ENCODE peak calls at places on chromosomes 16 and 17, in five cellular contexts. N is AG04449; Y is CD8-positive, alpha-beta T cell; L is activated gamma-delta T cell treated with Interleukin-2 at 50 U/mL for 16 hours; K is astrocyte of the spinal cord. W is an unnamed sample.

GRCh38 chr17:66971249-66971648 is 6.7 kb downstream of the CACNG4 start:
- DNase-seq in N (no peak), Y (no peak), L (no peak), K (no peak), W (no peak)

GRCh38 chr17:72725432-72726068 is 366.9 kb downstream of the SLC39A11 start:
- DNase-seq in N (no peak), Y (peak), L (peak), K (peak), W (peak)

GRCh38 chr16:87384162-87384999 is 805 bp upstream of the FBXO31 start:
- DNase-seq in N (no peak), Y (no peak), L (no peak), K (no peak), W (no peak)

GRCh38 chr16:5020551-5020950 is 13.2 kb downstream of the NAGPA start:
- DNase-seq in N (no peak), Y (no peak), L (no peak), K (no peak), W (no peak)

GRCh38 chr17:83099570-83100181 is 20.3 kb downstream of the METRNL start:
- DNase-seq in N (no peak), Y (no peak), L (peak), K (peak), W (no peak)

GRCh38 chr17:62644487-62645173 is 17.2 kb downstream of the MRC2 start:
- DNase-seq in N (no peak), Y (no peak), L (no peak), K (no peak), W (no peak)

GRCh38 chr16:89904606-89905510 is 13.8 kb upstream of the MC1R start:
- DNase-seq in N (no peak), Y (no peak), L (no peak), K (no peak), W (no peak)

GRCh38 chr17:49576121-49576905 is 642 bp downstream of the NXPH3 start:
- DNase-seq in N (no peak), Y (no peak), L (no peak), K (no peak), W (no peak)

GRCh38 chr17:45965741-45966140 is 33.3 kb upstream of the STH start:
- DNase-seq in N (no peak), Y (no peak), L (no peak), K (no peak), W (no peak)

GRCh38 chr17:65064452-65065019 is 8.0 kb upstream of the GNA13 start:
- DNase-seq in N (no peak), Y (no peak), L (no peak), K (peak), W (no peak)

GRCh38 chr16:9787717-9788116 is 394.5 kb downstream of the GRIN2A start:
- DNase-seq in N (no peak), Y (no peak), L (no peak), K (no peak), W (no peak)

GRCh38 chr16:71894229-71894920 is 956 bp upstream of the IST1 start:
- DNase-seq in N (no peak), Y (peak), L (peak), K (peak), W (peak)

GRCh38 chr17:53472586-53472985 is 350.1 kb upstream of the KIF2B start:
- DNase-seq in N (no peak), Y (no peak), L (no peak), K (peak), W (no peak)

GRCh38 chr17:15952916-15953865 is 8.3 kb downstream of the ADORA2B start:
- DNase-seq in N (no peak), Y (no peak), L (no peak), K (no peak), W (no peak)

GRCh38 chr17:42365136-42365535 is 23.1 kb downstream of the STAT3 start:
- DNase-seq in N (no peak), Y (no peak), L (no peak), K (peak), W (no peak)

GRCh38 chr16:70746708-70747424 is 54.1 kb downstream of the VAC14 start:
- DNase-seq in N (peak), Y (peak), L (no peak), K (peak), W (no peak)

GRCh38 chr16:4332083-4332482 is 16.2 kb downstream of the GLIS2 start:
- DNase-seq in N (no peak), Y (no peak), L (no peak), K (no peak), W (no peak)

GRCh38 chr16:66405057-66405783 is 21.9 kb upstream of the BEAN1 start:
- DNase-seq in N (no peak), Y (no peak), L (no peak), K (no peak), W (no peak)

GRCh38 chr16:66291833-66292232 is 74.7 kb upstream of the CDH5 start:
- DNase-seq in N (no peak), Y (no peak), L (no peak), K (no peak), W (no peak)

GRCh38 chr16:74020086-74020670 is 276.4 kb upstream of the PSMD7 start:
- DNase-seq in N (no peak), Y (no peak), L (no peak), K (no peak), W (no peak)

GRCh38 chr17:746783-747629 is 5.1 kb downstream of the GEMIN4 start:
- DNase-seq in N (no peak), Y (no peak), L (no peak), K (no peak), W (no peak)

GRCh38 chr17:64019486-64020067 is 856 bp downstream of the ICAM2 start:
- DNase-seq in N (no peak), Y (no peak), L (no peak), K (no peak), W (no peak)

GRCh38 chr17:17479209-17479608 is 2.4 kb downstream of the MED9 start:
- DNase-seq in N (no peak), Y (no peak), L (no peak), K (no peak), W (no peak)

GRCh38 chr16:71367243-71367976 is 8.9 kb downstream of the CALB2 start:
- DNase-seq in N (no peak), Y (peak), L (no peak), K (no peak), W (no peak)

GRCh38 chr17:8001976-8002645 is at the start of gene GUCY2D:
- DNase-seq in N (no peak), Y (no peak), L (no peak), K (no peak), W (no peak)

GRCh38 chr17:67759355-67760171 is 41.8 kb downstream of the NOL11 start:
- DNase-seq in N (peak), Y (no peak), L (no peak), K (peak), W (no peak)

GRCh38 chr17:68399638-68400403 is 57.5 kb downstream of the WIPI1 start:
- DNase-seq in N (no peak), Y (peak), L (no peak), K (peak), W (no peak)

GRCh38 chr17:491086-492014 is 138.7 kb upstream of the RPH3AL start:
- DNase-seq in N (no peak), Y (peak), L (peak), K (peak), W (peak)